ENCODE peak calls at places on chromosomes 13 and 19, in six cellular contexts. H, O, Z, C, P and E are unnamed samples.

GRCh38 chr19:41341669-41342490 is 11.8 kb downstream of the TGFB1 start:
- DNase-seq in H (no peak), O (no peak), Z (peak), C (no peak), P (peak), E (no peak)

GRCh38 chr19:18300930-18301717 is 19.7 kb upstream of the JUND start:
- DNase-seq in H (no peak), O (peak), Z (peak), C (peak), P (peak), E (no peak)

GRCh38 chr19:42129399-42130253 is 2.6 kb downstream of the POU2F2 start:
- DNase-seq in H (no peak), O (peak), Z (no peak), C (peak), P (peak), E (peak)

GRCh38 chr13:113448545-113448884 is 4.8 kb downstream of the ADPRHL1 start:
- DNase-seq in H (no peak), O (no peak), Z (peak), C (peak), P (peak), E (peak)

GRCh38 chr19:958967-959685 is 25.0 kb upstream of the WDR18 start:
- DNase-seq in H (peak), O (peak), Z (no peak), C (no peak), P (no peak), E (no peak)

GRCh38 chr13:18978447-18978846 is 203.2 kb downstream of the TUBA3C start:
- DNase-seq in H (no peak), O (no peak), Z (no peak), C (no peak), P (no peak), E (no peak)

GRCh38 chr19:3606174-3606689 is 443 bp downstream of the TBXA2R start:
- DNase-seq in H (peak), O (no peak), Z (peak), C (no peak), P (peak), E (peak)

GRCh38 chr19:50460161-50460765 is 16.0 kb upstream of the EMC10 start:
- DNase-seq in H (peak), O (peak), Z (no peak), C (no peak), P (no peak), E (peak)

GRCh38 chr13:62512194-62513141 is 1096.8 kb upstream of the PCDH20 start:
- DNase-seq in H (peak), O (no peak), Z (peak), C (peak), P (peak), E (peak)